ENCODE peak calls at places on chromosomes 7 and 10, in eight cellular contexts. Q is upper lobe of right lung, M is sigmoid colon, I is K562, D is mammary epithelial cell, J is ovary, Z is MM.1S, U is heart right ventricle. Y is an unnamed sample.
A peak's percentile ranks its signal among the peaks of the same experiment; 100 is the strongest.

GRCh38 chr7:93894426-93894825 is 3.9 kb upstream of the TFPI2 start:
- DNase-seq in Q (no peak), M (no peak), I (no peak), D (no peak), J (no peak), Z (no peak), U (no peak), Y (no peak)

GRCh38 chr7:115042596-115042995 is 120.7 kb downstream of the MDFIC start:
- DNase-seq in Q (no peak), M (no peak), I (no peak), D (no peak), J (no peak), Z (no peak), U (no peak), Y (no peak)

GRCh38 chr7:151838861-151839381 is 38.0 kb downstream of the PRKAG2 start:
- DNase-seq in Q (no peak), M (no peak), I (no peak), D (no peak), J (no peak), Z (peak; percentile 62), U (peak; percentile 47), Y (peak; percentile 60)

GRCh38 chr7:120856621-120857352 is 1.2 kb downstream of the TSPAN12 start:
- DNase-seq in Q (peak; percentile 66), M (peak; percentile 66), I (peak; percentile 52), D (peak; percentile 2), J (peak; percentile 34), Z (peak; percentile 55), U (peak; percentile 36), Y (peak; percentile 58)

GRCh38 chr7:83936056-83936703 is 258.4 kb downstream of the SEMA3A start:
- DNase-seq in Q (no peak), M (peak; percentile 72), I (peak; percentile 31), D (peak; percentile 57), J (peak; percentile 34), Z (peak; percentile 75), U (no peak), Y (no peak)

GRCh38 chr10:69107667-69108066 is 16.3 kb upstream of the VPS26A start:
- DNase-seq in Q (no peak), M (no peak), I (no peak), D (no peak), J (no peak), Z (no peak), U (no peak), Y (no peak)

GRCh38 chr10:77710759-77711682 is 73.4 kb upstream of the KCNMA1 start:
- DNase-seq in Q (peak; percentile 88), M (peak; percentile 82), I (peak; percentile 93), D (peak; percentile 43), J (peak; percentile 87), Z (peak; percentile 56), U (peak; percentile 82), Y (peak; percentile 80)

GRCh38 chr7:64359543-64359942 is 45.8 kb downstream of the ZNF736 start:
- DNase-seq in Q (no peak), M (no peak), I (no peak), D (no peak), J (no peak), Z (no peak), U (no peak), Y (no peak)

GRCh38 chr7:43244232-43244631 is 131.8 kb downstream of the HECW1 start:
- DNase-seq in Q (no peak), M (no peak), I (no peak), D (peak; percentile 6), J (no peak), Z (no peak), U (no peak), Y (no peak)

GRCh38 chr10:11232222-11232961 is 214.7 kb downstream of the CELF2 start:
- DNase-seq in Q (no peak), M (no peak), I (no peak), D (no peak), J (no peak), Z (no peak), U (no peak), Y (no peak)

GRCh38 chr7:41832936-41833335 is 130.0 kb upstream of the INHBA start:
- DNase-seq in Q (no peak), M (no peak), I (no peak), D (no peak), J (no peak), Z (no peak), U (no peak), Y (no peak)

GRCh38 chr10:6204063-6204340 is 1.3 kb downstream of the PFKFB3 start:
- DNase-seq in Q (peak; percentile 88), M (no peak), I (no peak), D (no peak), J (peak; percentile 67), Z (no peak), U (peak; percentile 55), Y (peak; percentile 73)

GRCh38 chr7:157438121-157439025 is 101.6 kb downstream of the DNAJB6 start:
- DNase-seq in Q (peak; percentile 39), M (peak; percentile 43), I (no peak), D (no peak), J (no peak), Z (no peak), U (no peak), Y (no peak)

GRCh38 chr10:26829810-26830515 is 30.8 kb downstream of the ABI1 start:
- DNase-seq in Q (no peak), M (no peak), I (no peak), D (no peak), J (no peak), Z (peak; percentile 72), U (no peak), Y (no peak)

GRCh38 chr10:29255117-29255516 is 33.8 kb upstream of the LYZL1 start:
- DNase-seq in Q (no peak), M (no peak), I (no peak), D (no peak), J (no peak), Z (no peak), U (no peak), Y (no peak)

GRCh38 chr10:29256019-29256418 is 32.9 kb upstream of the LYZL1 start:
- DNase-seq in Q (no peak), M (no peak), I (no peak), D (no peak), J (no peak), Z (no peak), U (no peak), Y (no peak)

GRCh38 chr10:29256531-29256930 is 32.3 kb upstream of the LYZL1 start:
- DNase-seq in Q (no peak), M (no peak), I (no peak), D (no peak), J (no peak), Z (no peak), U (no peak), Y (no peak)

GRCh38 chr10:29257784-29258135 is 31.1 kb upstream of the LYZL1 start:
- DNase-seq in Q (no peak), M (no peak), I (no peak), D (no peak), J (no peak), Z (no peak), U (no peak), Y (no peak)

DNA sequence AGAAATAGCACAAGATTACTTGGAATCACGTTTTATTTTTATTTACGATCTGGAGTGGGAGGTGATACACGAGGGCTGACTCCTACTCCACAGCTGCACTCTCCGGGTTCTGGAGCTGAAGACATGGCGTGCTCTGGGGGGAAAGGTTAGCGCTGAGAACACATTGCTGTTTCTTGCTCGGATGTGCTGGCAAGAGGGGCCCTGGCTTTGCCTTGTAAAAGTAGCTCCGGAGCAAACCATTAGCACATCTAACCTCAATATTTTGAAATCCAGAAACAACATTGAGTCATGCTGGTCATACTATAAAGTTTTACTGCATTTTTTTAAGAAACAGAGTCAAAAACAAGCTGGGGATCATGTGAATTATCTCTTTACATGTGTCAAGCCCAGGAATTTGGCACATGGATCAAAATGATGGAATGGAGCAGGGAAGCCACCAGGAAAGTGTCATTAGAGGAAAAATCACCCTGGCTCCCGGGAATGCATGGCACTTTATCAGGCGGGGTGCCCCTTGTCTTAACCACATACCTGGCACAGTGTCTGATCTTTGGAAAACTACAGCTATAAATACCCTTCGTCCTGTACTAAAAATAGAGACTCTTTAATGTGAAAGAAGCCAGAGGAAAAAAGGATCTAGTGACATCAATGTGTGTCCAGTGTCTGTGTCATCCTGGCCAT is 31.6 kb upstream of the LYZL1 start:
- DNase-seq in Q (no peak), M (peak; percentile 93), I (no peak), D (peak; percentile 40), J (peak; percentile 87), Z (no peak), U (peak; percentile 20), Y (no peak)
- H3K27ac ChIP-seq in Q (no peak overlapping the region), M (peak overlapping the region; percentile 74), I (no peak overlapping the region), D (no peak overlapping the region), J (peak overlapping the region; percentile 27), Z (no peak overlapping the region), U (peak overlapping the region; percentile 23), Y (no peak overlapping the region)

GRCh38 chr10:3623746-3624145 is 161.3 kb downstream of the KLF6 start:
- DNase-seq in Q (no peak), M (no peak), I (no peak), D (no peak), J (no peak), Z (no peak), U (no peak), Y (no peak)
- H3K4me3 ChIP-seq in Q (no peak overlapping the region), M (no peak overlapping the region), I (no peak overlapping the region), D (no peak overlapping the region), J (no peak overlapping the region), Z (no peak overlapping the region), U (no peak overlapping the region), Y (no peak overlapping the region)

DNA sequence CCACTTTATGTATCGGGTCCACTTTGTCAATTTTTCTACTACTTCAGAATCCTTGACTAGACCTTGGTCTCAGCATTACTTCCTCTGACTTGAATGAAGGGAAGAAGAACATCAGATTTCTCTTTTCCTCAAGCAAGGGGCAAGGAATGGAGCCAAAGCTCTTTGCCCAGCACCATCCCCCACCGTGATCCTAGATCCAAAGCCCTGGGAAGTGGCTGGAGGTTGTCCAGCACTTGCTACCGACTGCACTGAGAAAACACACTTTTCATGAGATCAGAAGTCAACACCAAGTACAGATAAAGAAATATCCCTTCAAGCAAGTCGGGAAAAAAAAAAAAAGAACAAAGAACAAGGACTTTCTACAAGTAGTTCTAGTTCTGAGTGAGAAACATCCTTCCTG is 102.1 kb upstream of the DDC start:
- DNase-seq in Q (no peak), M (peak; percentile 65), I (no peak), D (no peak), J (peak; percentile 69), Z (no peak), U (peak; percentile 38), Y (peak; percentile 80)
- H3K4me1 ChIP-seq in Q (peaks cover 62% of the 10 kb centered on the region), M (peaks cover 67% of the 10 kb centered on the region), I (no peaks in the 10 kb centered on the region), D (peaks cover 36% of the 10 kb centered on the region), J (peaks cover 15% of the 10 kb centered on the region), Z (peaks cover 27% of the 10 kb centered on the region), U (peaks cover 64% of the 10 kb centered on the region), Y (peaks cover 54% of the 10 kb centered on the region)

DNA sequence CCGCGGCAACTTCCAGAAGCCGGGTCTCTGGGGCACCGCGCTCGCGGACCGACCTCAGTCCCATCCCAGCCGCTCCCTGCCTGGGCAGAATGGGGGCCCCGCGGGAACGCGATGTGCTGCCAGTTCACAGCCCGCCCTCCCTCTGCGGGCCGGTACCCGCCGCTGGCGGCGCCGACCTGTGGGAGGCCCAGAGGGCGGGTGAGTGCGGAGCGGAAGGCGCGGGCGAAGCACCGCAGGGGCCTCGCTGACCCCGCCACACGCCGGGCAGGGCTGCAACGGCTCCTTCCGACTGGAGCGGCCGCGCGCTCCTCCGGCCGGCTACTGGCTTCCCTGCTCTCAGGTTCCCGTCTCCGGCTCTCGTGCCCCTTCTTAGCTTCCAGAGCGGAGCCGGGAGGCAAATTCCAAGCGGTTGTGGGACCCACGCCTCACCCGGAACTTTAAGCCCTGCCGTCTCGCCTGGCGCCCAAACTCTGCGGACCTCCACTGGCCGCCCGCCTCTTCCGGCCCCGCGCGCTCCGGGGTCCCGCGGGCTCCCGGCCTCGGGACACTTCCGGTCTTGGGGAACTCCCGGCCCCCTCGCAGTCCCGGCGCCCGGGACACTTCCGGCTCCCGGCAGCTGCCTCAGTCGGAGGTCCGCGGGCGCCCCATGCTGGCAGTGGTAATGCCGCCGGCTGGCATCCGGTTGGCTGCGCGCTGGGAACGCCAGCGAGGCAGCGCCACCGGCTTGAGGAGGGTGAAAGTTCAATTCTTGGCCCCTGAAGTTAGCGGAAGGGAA is at the start of gene CYREN:
- DNase-seq in Q (peak; percentile 99), M (peak; percentile 97), I (peak; percentile 97), D (peak; percentile 94), J (peak; percentile 97), Z (peak; percentile 99), U (peak; percentile 96), Y (peak; percentile 99)
- H3K27ac ChIP-seq in Q (peak within 1 kb of the TSS; percentile 99), M (peak within 1 kb of the TSS; percentile 97), I (peak within 1 kb of the TSS; percentile 95), D (peak within 1 kb of the TSS; percentile 91), J (peak within 1 kb of the TSS; percentile 75), Z (peak within 1 kb of the TSS; percentile 97), U (peak within 1 kb of the TSS; percentile 98), Y (peak within 1 kb of the TSS; percentile 97)